ENCODE peak calls at places on chromosomes 1 and 21, in six cellular contexts. One of them, this sample, is unnamed.
A peak's percentile ranks its signal among the peaks of the same experiment; 100 is the strongest.

GRCh38 chr1:162136760-162137537 is 67.5 kb downstream of the NOS1AP start:
- DNase-seq in brain microvascular endothelial cell: peak; percentile 86
- DNase-seq in fibroblast of pulmonary artery: peak; percentile 73
- DNase-seq in G401: no peak
- DNase-seq in pancreas: no peak
- DNase-seq in HEK293T: no peak
- DNase-seq in this sample: no peak

GRCh38 chr1:25023826-25024225 is 93.8 kb upstream of the RUNX3 start:
- DNase-seq in pancreas: no peak
- DNase-seq in G401: no peak
- DNase-seq in HEK293T: no peak
- DNase-seq in brain microvascular endothelial cell: no peak
- DNase-seq in fibroblast of pulmonary artery: no peak
- DNase-seq in this sample: no peak

GRCh38 chr1:27535386-27535785 is 45.4 kb upstream of the WASF2 start:
- DNase-seq in brain microvascular endothelial cell: no peak
- DNase-seq in pancreas: no peak
- DNase-seq in fibroblast of pulmonary artery: no peak
- DNase-seq in HEK293T: no peak
- DNase-seq in G401: peak; percentile 44
- DNase-seq in this sample: no peak

GRCh38 chr1:47309427-47309826 is 4.5 kb downstream of the STIL start:
- DNase-seq in fibroblast of pulmonary artery: no peak
- DNase-seq in G401: no peak
- DNase-seq in HEK293T: no peak
- DNase-seq in pancreas: no peak
- DNase-seq in brain microvascular endothelial cell: no peak
- DNase-seq in this sample: no peak

GRCh38 chr1:109927356-109927755 is 16.7 kb downstream of the CSF1 start:
- DNase-seq in fibroblast of pulmonary artery: no peak
- DNase-seq in G401: no peak
- DNase-seq in HEK293T: no peak
- DNase-seq in brain microvascular endothelial cell: no peak
- DNase-seq in pancreas: peak; percentile 15
- DNase-seq in this sample: no peak

GRCh38 chr1:81756872-81757271 is 43.9 kb upstream of the ADGRL2 start:
- DNase-seq in HEK293T: no peak
- DNase-seq in G401: no peak
- DNase-seq in brain microvascular endothelial cell: peak; percentile 9
- DNase-seq in fibroblast of pulmonary artery: peak; percentile 33
- DNase-seq in pancreas: no peak
- DNase-seq in this sample: no peak

GRCh38 chr1:154427173-154428139 is 22.3 kb downstream of the IL6R start:
- DNase-seq in G401: no peak
- DNase-seq in fibroblast of pulmonary artery: peak; percentile 73
- DNase-seq in brain microvascular endothelial cell: no peak
- DNase-seq in pancreas: no peak
- DNase-seq in HEK293T: no peak
- DNase-seq in this sample: peak; percentile 77

GRCh38 chr1:119260504-119260903 is 108.1 kb upstream of the HAO2 start:
- DNase-seq in G401: no peak
- DNase-seq in brain microvascular endothelial cell: no peak
- DNase-seq in fibroblast of pulmonary artery: no peak
- DNase-seq in pancreas: no peak
- DNase-seq in HEK293T: no peak
- DNase-seq in this sample: no peak

GRCh38 chr1:39845569-39846566 is 37.4 kb downstream of the TRIT1 start:
- DNase-seq in G401: peak; percentile 47
- DNase-seq in brain microvascular endothelial cell: peak; percentile 87
- DNase-seq in HEK293T: peak; percentile 72
- DNase-seq in pancreas: peak; percentile 95
- DNase-seq in fibroblast of pulmonary artery: peak; percentile 95
- DNase-seq in this sample: peak; percentile 77

GRCh38 chr1:204696606-204697005 is 11.1 kb upstream of the LRRN2 start:
- DNase-seq in fibroblast of pulmonary artery: no peak
- DNase-seq in pancreas: no peak
- DNase-seq in HEK293T: no peak
- DNase-seq in brain microvascular endothelial cell: no peak
- DNase-seq in G401: no peak
- DNase-seq in this sample: no peak

GRCh38 chr1:41464886-41465285 is 19.6 kb downstream of the EDN2 start:
- DNase-seq in pancreas: no peak
- DNase-seq in brain microvascular endothelial cell: no peak
- DNase-seq in HEK293T: no peak
- DNase-seq in fibroblast of pulmonary artery: no peak
- DNase-seq in G401: no peak
- DNase-seq in this sample: no peak

GRCh38 chr1:178536844-178537371 is 24.0 kb downstream of the TEX35 start:
- DNase-seq in G401: peak; percentile 34
- DNase-seq in brain microvascular endothelial cell: peak; percentile 95
- DNase-seq in pancreas: peak; percentile 52
- DNase-seq in fibroblast of pulmonary artery: peak; percentile 96
- DNase-seq in HEK293T: no peak
- DNase-seq in this sample: peak; percentile 86

GRCh38 chr1:10400013-10400412 is 1.1 kb downstream of the PGD start:
- DNase-seq in pancreas: no peak
- DNase-seq in fibroblast of pulmonary artery: no peak
- DNase-seq in G401: no peak
- DNase-seq in brain microvascular endothelial cell: no peak
- DNase-seq in HEK293T: no peak
- DNase-seq in this sample: no peak

GRCh38 chr1:77388655-77389054 is 106.8 kb downstream of the AK5 start:
- DNase-seq in fibroblast of pulmonary artery: no peak
- DNase-seq in pancreas: no peak
- DNase-seq in brain microvascular endothelial cell: no peak
- DNase-seq in G401: no peak
- DNase-seq in HEK293T: no peak
- DNase-seq in this sample: no peak

GRCh38 chr21:39556176-39556575 is 56.6 kb upstream of the B3GALT5 start:
- DNase-seq in HEK293T: no peak
- DNase-seq in pancreas: no peak
- DNase-seq in brain microvascular endothelial cell: no peak
- DNase-seq in G401: no peak
- DNase-seq in fibroblast of pulmonary artery: no peak
- DNase-seq in this sample: no peak

GRCh38 chr21:32574946-32575925 is 10.1 kb downstream of the TCP10L start:
- DNase-seq in HEK293T: no peak
- DNase-seq in brain microvascular endothelial cell: no peak
- DNase-seq in G401: no peak
- DNase-seq in pancreas: no peak
- DNase-seq in fibroblast of pulmonary artery: no peak
- DNase-seq in this sample: no peak

GRCh38 chr1:148318123-148318899 is 164.8 kb downstream of the PPIAL4G start:
- DNase-seq in HEK293T: no peak
- DNase-seq in brain microvascular endothelial cell: no peak
- DNase-seq in G401: no peak
- DNase-seq in pancreas: no peak
- DNase-seq in fibroblast of pulmonary artery: peak; percentile 36
- DNase-seq in this sample: peak; percentile 62

GRCh38 chr1:67559222-67559700 is 125.7 kb upstream of the GADD45A start:
- DNase-seq in fibroblast of pulmonary artery: peak; percentile 48
- DNase-seq in G401: no peak
- DNase-seq in HEK293T: peak; percentile 49
- DNase-seq in pancreas: no peak
- DNase-seq in brain microvascular endothelial cell: peak; percentile 57
- DNase-seq in this sample: peak; percentile 75

GRCh38 chr21:28226563-28226962 is 766.1 kb downstream of the LTN1 start:
- DNase-seq in pancreas: no peak
- DNase-seq in fibroblast of pulmonary artery: no peak
- DNase-seq in G401: no peak
- DNase-seq in brain microvascular endothelial cell: no peak
- DNase-seq in HEK293T: no peak
- DNase-seq in this sample: no peak

GRCh38 chr1:21268281-21269239 is 21.7 kb downstream of the ECE1 start:
- DNase-seq in pancreas: peak; percentile 69
- DNase-seq in fibroblast of pulmonary artery: no peak
- DNase-seq in G401: peak; percentile 87
- DNase-seq in brain microvascular endothelial cell: no peak
- DNase-seq in HEK293T: no peak
- DNase-seq in this sample: no peak

GRCh38 chr1:228944991-228945390 is 209.7 kb downstream of the RHOU start:
- DNase-seq in pancreas: no peak
- DNase-seq in HEK293T: no peak
- DNase-seq in G401: no peak
- DNase-seq in brain microvascular endothelial cell: peak; percentile 48
- DNase-seq in fibroblast of pulmonary artery: peak; percentile 63
- DNase-seq in this sample: peak; percentile 47

GRCh38 chr1:11650331-11650991 is 3.8 kb downstream of the FBXO2 start:
- DNase-seq in brain microvascular endothelial cell: peak; percentile 47
- DNase-seq in fibroblast of pulmonary artery: peak; percentile 78
- DNase-seq in pancreas: peak; percentile 91
- DNase-seq in G401: peak; percentile 62
- DNase-seq in HEK293T: peak; percentile 70
- DNase-seq in this sample: peak; percentile 75

GRCh38 chr21:36288651-36289243 is 31.2 kb upstream of the MORC3 start:
- DNase-seq in brain microvascular endothelial cell: no peak
- DNase-seq in G401: no peak
- DNase-seq in HEK293T: no peak
- DNase-seq in fibroblast of pulmonary artery: no peak
- DNase-seq in pancreas: no peak
- DNase-seq in this sample: no peak

GRCh38 chr1:6359568-6360496 is 33.7 kb downstream of the ACOT7 start:
- DNase-seq in brain microvascular endothelial cell: peak; percentile 60
- DNase-seq in pancreas: peak; percentile 85
- DNase-seq in fibroblast of pulmonary artery: peak; percentile 84
- DNase-seq in G401: no peak
- DNase-seq in HEK293T: no peak
- DNase-seq in this sample: peak; percentile 77

GRCh38 chr1:32881291-32881690 is 5.0 kb upstream of the HPCA start:
- DNase-seq in HEK293T: no peak
- DNase-seq in fibroblast of pulmonary artery: no peak
- DNase-seq in pancreas: no peak
- DNase-seq in G401: no peak
- DNase-seq in brain microvascular endothelial cell: no peak
- DNase-seq in this sample: no peak

GRCh38 chr1:21587602-21587953 is 78.4 kb downstream of the ALPL start:
- DNase-seq in pancreas: no peak
- DNase-seq in G401: no peak
- DNase-seq in fibroblast of pulmonary artery: no peak
- DNase-seq in HEK293T: no peak
- DNase-seq in brain microvascular endothelial cell: no peak
- DNase-seq in this sample: no peak

GRCh38 chr1:33326690-33327300 is 5.9 kb upstream of the A3GALT2 start:
- DNase-seq in HEK293T: no peak
- DNase-seq in brain microvascular endothelial cell: no peak
- DNase-seq in pancreas: no peak
- DNase-seq in fibroblast of pulmonary artery: no peak
- DNase-seq in G401: no peak
- DNase-seq in this sample: no peak

GRCh38 chr1:21763236-21763635 is 19.7 kb downstream of the USP48 start:
- DNase-seq in fibroblast of pulmonary artery: no peak
- DNase-seq in HEK293T: no peak
- DNase-seq in brain microvascular endothelial cell: no peak
- DNase-seq in pancreas: no peak
- DNase-seq in G401: no peak
- DNase-seq in this sample: no peak

GRCh38 chr1:114108741-114109255 is 44.9 kb downstream of the SYT6 start:
- DNase-seq in brain microvascular endothelial cell: peak; percentile 57
- DNase-seq in G401: no peak
- DNase-seq in pancreas: no peak
- DNase-seq in fibroblast of pulmonary artery: peak; percentile 19
- DNase-seq in HEK293T: no peak
- DNase-seq in this sample: no peak

This sample was measured in right atrium auricular region.